ENCODE peak calls at places on chromosomes 12 and 14, in eight cellular contexts. One of them, this sample, is unnamed.

GRCh38 chr14:65433646-65434045 is 21.1 kb downstream of the FUT8 start:
- DNase-seq in ascending aorta: no peak
- DNase-seq in astrocyte of the cerebellum: no peak
- DNase-seq in tibial nerve: no peak
- DNase-seq in body of pancreas: no peak
- DNase-seq in psoas muscle: no peak
- DNase-seq in IMR-90: no peak
- DNase-seq in Caco-2: no peak
- DNase-seq in this sample: no peak

GRCh38 chr14:101965145-101965531 is 765 bp downstream of the DYNC1H1 start:
- DNase-seq in psoas muscle: peak
- DNase-seq in IMR-90: peak
- DNase-seq in body of pancreas: peak
- DNase-seq in ascending aorta: peak
- DNase-seq in Caco-2: peak
- DNase-seq in tibial nerve: peak
- DNase-seq in astrocyte of the cerebellum: peak
- DNase-seq in this sample: no peak

GRCh38 chr12:106097011-106097410 is 41.7 kb downstream of the NUAK1 start:
- DNase-seq in psoas muscle: no peak
- DNase-seq in astrocyte of the cerebellum: no peak
- DNase-seq in IMR-90: peak
- DNase-seq in ascending aorta: no peak
- DNase-seq in Caco-2: no peak
- DNase-seq in tibial nerve: no peak
- DNase-seq in body of pancreas: no peak
- DNase-seq in this sample: no peak

GRCh38 chr14:87944987-87945604 is 47.9 kb downstream of the GALC start:
- DNase-seq in astrocyte of the cerebellum: peak
- DNase-seq in body of pancreas: no peak
- DNase-seq in ascending aorta: no peak
- DNase-seq in tibial nerve: peak
- DNase-seq in Caco-2: peak
- DNase-seq in psoas muscle: no peak
- DNase-seq in IMR-90: peak
- DNase-seq in this sample: peak

GRCh38 chr14:34965912-34966311 is 16.9 kb upstream of the SRP54 start:
- DNase-seq in body of pancreas: no peak
- DNase-seq in ascending aorta: no peak
- DNase-seq in psoas muscle: no peak
- DNase-seq in tibial nerve: no peak
- DNase-seq in Caco-2: no peak
- DNase-seq in astrocyte of the cerebellum: no peak
- DNase-seq in IMR-90: no peak
- DNase-seq in this sample: no peak

GRCh38 chr14:50342211-50343080 is 30.3 kb downstream of the DMAC2L start:
- DNase-seq in body of pancreas: peak
- DNase-seq in tibial nerve: peak
- DNase-seq in IMR-90: peak
- DNase-seq in psoas muscle: no peak
- DNase-seq in astrocyte of the cerebellum: peak
- DNase-seq in ascending aorta: no peak
- DNase-seq in Caco-2: peak
- DNase-seq in this sample: no peak

GRCh38 chr12:120858306-120859088 is 45.7 kb downstream of the SPPL3 start:
- DNase-seq in body of pancreas: no peak
- DNase-seq in ascending aorta: no peak
- DNase-seq in astrocyte of the cerebellum: no peak
- DNase-seq in Caco-2: no peak
- DNase-seq in tibial nerve: no peak
- DNase-seq in IMR-90: no peak
- DNase-seq in psoas muscle: no peak
- DNase-seq in this sample: no peak

GRCh38 chr14:100525615-100526014 is 61.6 kb downstream of the BEGAIN start:
- DNase-seq in body of pancreas: no peak
- DNase-seq in psoas muscle: no peak
- DNase-seq in IMR-90: no peak
- DNase-seq in ascending aorta: no peak
- DNase-seq in Caco-2: no peak
- DNase-seq in astrocyte of the cerebellum: no peak
- DNase-seq in tibial nerve: no peak
- DNase-seq in this sample: no peak

GRCh38 chr14:81385824-81386223 is 14.3 kb downstream of the STON2 start:
- DNase-seq in psoas muscle: no peak
- DNase-seq in IMR-90: no peak
- DNase-seq in Caco-2: no peak
- DNase-seq in astrocyte of the cerebellum: no peak
- DNase-seq in ascending aorta: no peak
- DNase-seq in body of pancreas: no peak
- DNase-seq in tibial nerve: no peak
- DNase-seq in this sample: no peak

GRCh38 chr14:76919811-76920571 is 93.8 kb downstream of the LRRC74A start:
- DNase-seq in IMR-90: peak
- DNase-seq in tibial nerve: no peak
- DNase-seq in psoas muscle: peak
- DNase-seq in Caco-2: no peak
- DNase-seq in body of pancreas: peak
- DNase-seq in ascending aorta: no peak
- DNase-seq in astrocyte of the cerebellum: no peak
- DNase-seq in this sample: peak

GRCh38 chr14:104889374-104889755 is 24.3 kb downstream of the CEP170B start:
- DNase-seq in ascending aorta: peak
- DNase-seq in astrocyte of the cerebellum: no peak
- DNase-seq in IMR-90: no peak
- DNase-seq in tibial nerve: no peak
- DNase-seq in psoas muscle: peak
- DNase-seq in Caco-2: no peak
- DNase-seq in body of pancreas: no peak
- DNase-seq in this sample: no peak

GRCh38 chr12:27331299-27331926 is 1.2 kb upstream of the BMAL2 start:
- DNase-seq in body of pancreas: no peak
- DNase-seq in psoas muscle: no peak
- DNase-seq in ascending aorta: peak
- DNase-seq in astrocyte of the cerebellum: peak
- DNase-seq in tibial nerve: no peak
- DNase-seq in IMR-90: peak
- DNase-seq in Caco-2: peak
- DNase-seq in this sample: peak

GRCh38 chr14:87161502-87161901 is 831.5 kb downstream of the GALC start:
- DNase-seq in ascending aorta: no peak
- DNase-seq in body of pancreas: peak
- DNase-seq in psoas muscle: no peak
- DNase-seq in tibial nerve: no peak
- DNase-seq in astrocyte of the cerebellum: no peak
- DNase-seq in Caco-2: no peak
- DNase-seq in IMR-90: no peak
- DNase-seq in this sample: no peak

GRCh38 chr12:119180380-119181040 is 1.8 kb downstream of the HSPB8 start:
- DNase-seq in IMR-90: peak
- DNase-seq in psoas muscle: peak
- DNase-seq in ascending aorta: peak
- DNase-seq in Caco-2: no peak
- DNase-seq in astrocyte of the cerebellum: no peak
- DNase-seq in tibial nerve: peak
- DNase-seq in body of pancreas: no peak
- DNase-seq in this sample: no peak

GRCh38 chr12:12379831-12380730 is 23.2 kb downstream of the BORCS5 start:
- DNase-seq in ascending aorta: no peak
- DNase-seq in psoas muscle: no peak
- DNase-seq in tibial nerve: no peak
- DNase-seq in astrocyte of the cerebellum: no peak
- DNase-seq in body of pancreas: no peak
- DNase-seq in IMR-90: no peak
- DNase-seq in Caco-2: no peak
- DNase-seq in this sample: no peak

GRCh38 chr12:118456741-118457140 is 80.4 kb downstream of the SUDS3 start:
- DNase-seq in psoas muscle: no peak
- DNase-seq in IMR-90: no peak
- DNase-seq in body of pancreas: no peak
- DNase-seq in astrocyte of the cerebellum: no peak
- DNase-seq in ascending aorta: no peak
- DNase-seq in Caco-2: no peak
- DNase-seq in tibial nerve: no peak
- DNase-seq in this sample: no peak

GRCh38 chr12:130872179-130873096 is 572 bp downstream of the RAN start:
- DNase-seq in IMR-90: no peak
- DNase-seq in tibial nerve: peak
- DNase-seq in ascending aorta: peak
- DNase-seq in astrocyte of the cerebellum: no peak
- DNase-seq in psoas muscle: peak
- DNase-seq in Caco-2: peak
- DNase-seq in body of pancreas: peak
- DNase-seq in this sample: no peak

GRCh38 chr12:110704750-110705149 is 15.8 kb upstream of the HVCN1 start:
- DNase-seq in psoas muscle: no peak
- DNase-seq in ascending aorta: no peak
- DNase-seq in Caco-2: peak
- DNase-seq in tibial nerve: no peak
- DNase-seq in astrocyte of the cerebellum: no peak
- DNase-seq in IMR-90: no peak
- DNase-seq in body of pancreas: peak
- DNase-seq in this sample: no peak

GRCh38 chr12:132576701-132577100 is 33.7 kb downstream of the LRCOL1 start:
- DNase-seq in ascending aorta: no peak
- DNase-seq in psoas muscle: no peak
- DNase-seq in IMR-90: no peak
- DNase-seq in Caco-2: no peak
- DNase-seq in astrocyte of the cerebellum: no peak
- DNase-seq in body of pancreas: no peak
- DNase-seq in tibial nerve: no peak
- DNase-seq in this sample: no peak

GRCh38 chr14:102603293-102603907 is 11.0 kb downstream of the RCOR1 start:
- DNase-seq in IMR-90: no peak
- DNase-seq in astrocyte of the cerebellum: no peak
- DNase-seq in Caco-2: no peak
- DNase-seq in tibial nerve: no peak
- DNase-seq in body of pancreas: no peak
- DNase-seq in psoas muscle: no peak
- DNase-seq in ascending aorta: no peak
- DNase-seq in this sample: no peak

GRCh38 chr14:74834682-74835392 is 41.1 kb downstream of the PROX2 start:
- DNase-seq in body of pancreas: no peak
- DNase-seq in IMR-90: peak
- DNase-seq in Caco-2: no peak
- DNase-seq in ascending aorta: no peak
- DNase-seq in tibial nerve: no peak
- DNase-seq in astrocyte of the cerebellum: no peak
- DNase-seq in psoas muscle: no peak
- DNase-seq in this sample: peak
- H3K4me3 ChIP-seq in body of pancreas: no peak
- H3K4me3 ChIP-seq in IMR-90: no peak
- H3K4me3 ChIP-seq in Caco-2: no peak
- H3K4me3 ChIP-seq in ascending aorta: no peak
- H3K4me3 ChIP-seq in tibial nerve: no peak
- H3K4me3 ChIP-seq in astrocyte of the cerebellum: no peak
- H3K4me3 ChIP-seq in psoas muscle: no peak
- H3K4me3 ChIP-seq in this sample: no peak

GRCh38 chr14:55133416-55133815 is 4.4 kb downstream of the LGALS3 start:
- DNase-seq in astrocyte of the cerebellum: peak
- DNase-seq in psoas muscle: no peak
- DNase-seq in Caco-2: peak
- DNase-seq in ascending aorta: no peak
- DNase-seq in IMR-90: peak
- DNase-seq in tibial nerve: no peak
- DNase-seq in body of pancreas: peak
- DNase-seq in this sample: no peak
- TF ChIP-seq CTCF in astrocyte of the cerebellum: peak
- TF ChIP-seq CTCF in psoas muscle: peak
- TF ChIP-seq CTCF in Caco-2: peak
- TF ChIP-seq CTCF in ascending aorta: no peak
- TF ChIP-seq CTCF in IMR-90: peak
- TF ChIP-seq CTCF in tibial nerve: peak
- TF ChIP-seq CTCF in body of pancreas: peak
- TF ChIP-seq CTCF in this sample: peak

GRCh38 chr12:122031342-122032216 is 9.9 kb downstream of the BCL7A start:
- DNase-seq in IMR-90: no peak
- DNase-seq in ascending aorta: no peak
- DNase-seq in tibial nerve: peak
- DNase-seq in body of pancreas: peak
- DNase-seq in Caco-2: peak
- DNase-seq in psoas muscle: no peak
- DNase-seq in astrocyte of the cerebellum: no peak
- DNase-seq in this sample: no peak

GRCh38 chr12:122028601-122029560 is 7.2 kb downstream of the BCL7A start:
- DNase-seq in body of pancreas: peak
- DNase-seq in tibial nerve: no peak
- DNase-seq in astrocyte of the cerebellum: no peak
- DNase-seq in ascending aorta: no peak
- DNase-seq in psoas muscle: no peak
- DNase-seq in IMR-90: no peak
- DNase-seq in Caco-2: no peak
- DNase-seq in this sample: no peak

GRCh38 chr12:122028165-122028591 is 6.5 kb downstream of the BCL7A start:
- DNase-seq in astrocyte of the cerebellum: peak
- DNase-seq in IMR-90: no peak
- DNase-seq in Caco-2: no peak
- DNase-seq in body of pancreas: no peak
- DNase-seq in tibial nerve: no peak
- DNase-seq in ascending aorta: no peak
- DNase-seq in psoas muscle: no peak
- DNase-seq in this sample: no peak

GRCh38 chr12:122030427-122030825 is 8.7 kb downstream of the BCL7A start:
- DNase-seq in tibial nerve: no peak
- DNase-seq in body of pancreas: no peak
- DNase-seq in Caco-2: no peak
- DNase-seq in IMR-90: no peak
- DNase-seq in astrocyte of the cerebellum: no peak
- DNase-seq in psoas muscle: no peak
- DNase-seq in ascending aorta: no peak
- DNase-seq in this sample: no peak

GRCh38 chr12:122029620-122030426 is 8.1 kb downstream of the BCL7A start:
- DNase-seq in tibial nerve: no peak
- DNase-seq in Caco-2: no peak
- DNase-seq in psoas muscle: peak
- DNase-seq in ascending aorta: no peak
- DNase-seq in astrocyte of the cerebellum: no peak
- DNase-seq in IMR-90: no peak
- DNase-seq in body of pancreas: peak
- DNase-seq in this sample: no peak
- H3K4me3 ChIP-seq in tibial nerve: no peak
- H3K4me3 ChIP-seq in Caco-2: no peak
- H3K4me3 ChIP-seq in psoas muscle: no peak
- H3K4me3 ChIP-seq in ascending aorta: no peak
- H3K4me3 ChIP-seq in astrocyte of the cerebellum: no peak
- H3K4me3 ChIP-seq in IMR-90: no peak
- H3K4me3 ChIP-seq in body of pancreas: no peak
- H3K4me3 ChIP-seq in this sample: no peak

DNA sequence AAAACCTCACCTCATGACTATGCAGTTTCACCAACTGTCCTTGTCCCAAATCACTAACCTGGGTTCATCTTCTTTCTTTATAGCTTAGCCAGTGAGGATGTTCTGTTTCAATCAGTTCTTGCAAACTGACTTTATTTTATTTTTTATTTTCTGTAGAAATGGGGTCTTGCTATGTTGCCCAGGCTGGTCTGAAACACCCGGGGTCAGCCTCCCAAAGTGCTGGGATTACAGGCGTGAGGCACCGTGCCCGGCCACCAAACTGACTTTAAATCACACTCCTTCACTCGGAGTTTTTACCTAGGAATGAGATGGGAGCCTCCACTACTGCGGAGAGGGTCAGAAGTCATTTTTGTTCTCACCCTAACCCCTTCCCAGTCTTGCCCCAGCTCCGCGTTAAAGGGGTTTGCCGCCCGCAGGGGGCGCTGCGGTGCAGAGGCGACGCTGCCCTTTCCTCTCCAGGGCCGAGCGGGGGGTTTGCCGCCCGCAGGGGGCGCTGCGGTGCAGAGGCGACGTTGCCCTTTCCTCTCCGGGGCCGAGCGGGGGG is 7.0 kb upstream of the B4GALNT3 start:
- DNase-seq in tibial nerve: no peak
- DNase-seq in IMR-90: no peak
- DNase-seq in body of pancreas: peak
- DNase-seq in Caco-2: peak
- DNase-seq in psoas muscle: peak
- DNase-seq in astrocyte of the cerebellum: no peak
- DNase-seq in ascending aorta: no peak
- DNase-seq in this sample: no peak
- TF ChIP-seq CTCF in tibial nerve: peak
- TF ChIP-seq CTCF in IMR-90: no peak
- TF ChIP-seq CTCF in body of pancreas: peak
- TF ChIP-seq CTCF in Caco-2: no peak
- TF ChIP-seq CTCF in psoas muscle: no peak
- TF ChIP-seq CTCF in astrocyte of the cerebellum: no peak
- TF ChIP-seq CTCF in ascending aorta: peak
- TF ChIP-seq CTCF in this sample: no peak